ENCODE peak calls at places on chromosomes 2 and 18, in six cellular contexts. One of them, this sample, is unnamed.

GRCh38 chr2:85259101-85259590 is 68.6 kb downstream of the TGOLN2 start:
- DNase-seq in Peyer's patch: no peak
- DNase-seq in putamen: no peak
- DNase-seq in AG04449: peak
- DNase-seq in activated CD8-positive, alpha-beta T cell treated with anti-CD3 and anti-CD28 coated beads, Interleukin-2, amount 10 ng/mL, durations not matched to agents 7 days and 5 days: no peak
- DNase-seq in CD4-positive, alpha-beta T cell: no peak
- DNase-seq in this sample: no peak

GRCh38 chr18:13453714-13454113 is 235.2 kb downstream of the LDLRAD4 start:
- DNase-seq in Peyer's patch: no peak
- DNase-seq in putamen: peak
- DNase-seq in AG04449: no peak
- DNase-seq in activated CD8-positive, alpha-beta T cell treated with anti-CD3 and anti-CD28 coated beads, Interleukin-2, amount 10 ng/mL, durations not matched to agents 7 days and 5 days: no peak
- DNase-seq in CD4-positive, alpha-beta T cell: no peak
- DNase-seq in this sample: no peak

GRCh38 chr2:220194630-220195029 is 567.2 kb downstream of the SLC4A3 start:
- DNase-seq in Peyer's patch: no peak
- DNase-seq in putamen: no peak
- DNase-seq in AG04449: no peak
- DNase-seq in activated CD8-positive, alpha-beta T cell treated with anti-CD3 and anti-CD28 coated beads, Interleukin-2, amount 10 ng/mL, durations not matched to agents 7 days and 5 days: no peak
- DNase-seq in CD4-positive, alpha-beta T cell: no peak
- DNase-seq in this sample: no peak

GRCh38 chr2:117179405-117179804 is 635.1 kb upstream of the DDX18 start:
- DNase-seq in Peyer's patch: no peak
- DNase-seq in putamen: no peak
- DNase-seq in AG04449: no peak
- DNase-seq in activated CD8-positive, alpha-beta T cell treated with anti-CD3 and anti-CD28 coated beads, Interleukin-2, amount 10 ng/mL, durations not matched to agents 7 days and 5 days: no peak
- DNase-seq in CD4-positive, alpha-beta T cell: no peak
- DNase-seq in this sample: no peak

GRCh38 chr18:11666176-11666575 is 22.9 kb upstream of the GNAL start:
- DNase-seq in Peyer's patch: no peak
- DNase-seq in putamen: no peak
- DNase-seq in AG04449: no peak
- DNase-seq in activated CD8-positive, alpha-beta T cell treated with anti-CD3 and anti-CD28 coated beads, Interleukin-2, amount 10 ng/mL, durations not matched to agents 7 days and 5 days: no peak
- DNase-seq in CD4-positive, alpha-beta T cell: no peak
- DNase-seq in this sample: no peak

GRCh38 chr2:223203971-223204370 is 152.0 kb downstream of the KCNE4 start:
- DNase-seq in Peyer's patch: no peak
- DNase-seq in putamen: no peak
- DNase-seq in AG04449: no peak
- DNase-seq in activated CD8-positive, alpha-beta T cell treated with anti-CD3 and anti-CD28 coated beads, Interleukin-2, amount 10 ng/mL, durations not matched to agents 7 days and 5 days: no peak
- DNase-seq in CD4-positive, alpha-beta T cell: no peak
- DNase-seq in this sample: no peak

GRCh38 chr2:30037016-30037415 is 109.8 kb upstream of the YPEL5 start:
- DNase-seq in Peyer's patch: no peak
- DNase-seq in putamen: no peak
- DNase-seq in AG04449: no peak
- DNase-seq in activated CD8-positive, alpha-beta T cell treated with anti-CD3 and anti-CD28 coated beads, Interleukin-2, amount 10 ng/mL, durations not matched to agents 7 days and 5 days: no peak
- DNase-seq in CD4-positive, alpha-beta T cell: no peak
- DNase-seq in this sample: no peak

GRCh38 chr2:185734658-185735057 is 3.9 kb upstream of the FSIP2 start:
- DNase-seq in Peyer's patch: no peak
- DNase-seq in putamen: no peak
- DNase-seq in AG04449: no peak
- DNase-seq in activated CD8-positive, alpha-beta T cell treated with anti-CD3 and anti-CD28 coated beads, Interleukin-2, amount 10 ng/mL, durations not matched to agents 7 days and 5 days: no peak
- DNase-seq in CD4-positive, alpha-beta T cell: no peak
- DNase-seq in this sample: no peak

GRCh38 chr2:239156516-239157265 is 244.1 kb downstream of the HDAC4 start:
- DNase-seq in Peyer's patch: peak
- DNase-seq in putamen: no peak
- DNase-seq in AG04449: no peak
- DNase-seq in activated CD8-positive, alpha-beta T cell treated with anti-CD3 and anti-CD28 coated beads, Interleukin-2, amount 10 ng/mL, durations not matched to agents 7 days and 5 days: no peak
- DNase-seq in CD4-positive, alpha-beta T cell: no peak
- DNase-seq in this sample: no peak

GRCh38 chr2:1632006-1632348 is 112.3 kb downstream of the PXDN start:
- DNase-seq in Peyer's patch: no peak
- DNase-seq in putamen: no peak
- DNase-seq in AG04449: peak
- DNase-seq in activated CD8-positive, alpha-beta T cell treated with anti-CD3 and anti-CD28 coated beads, Interleukin-2, amount 10 ng/mL, durations not matched to agents 7 days and 5 days: no peak
- DNase-seq in CD4-positive, alpha-beta T cell: no peak
- DNase-seq in this sample: no peak

GRCh38 chr2:120923426-120923825 is 187.8 kb downstream of the GLI2 start:
- DNase-seq in Peyer's patch: no peak
- DNase-seq in putamen: no peak
- DNase-seq in AG04449: no peak
- DNase-seq in activated CD8-positive, alpha-beta T cell treated with anti-CD3 and anti-CD28 coated beads, Interleukin-2, amount 10 ng/mL, durations not matched to agents 7 days and 5 days: no peak
- DNase-seq in CD4-positive, alpha-beta T cell: no peak
- DNase-seq in this sample: no peak

GRCh38 chr2:1775511-1776035 is 31.3 kb upstream of the PXDN start:
- DNase-seq in Peyer's patch: no peak
- DNase-seq in putamen: no peak
- DNase-seq in AG04449: no peak
- DNase-seq in activated CD8-positive, alpha-beta T cell treated with anti-CD3 and anti-CD28 coated beads, Interleukin-2, amount 10 ng/mL, durations not matched to agents 7 days and 5 days: no peak
- DNase-seq in CD4-positive, alpha-beta T cell: no peak
- DNase-seq in this sample: no peak

GRCh38 chr2:27223416-27223815 is 6.2 kb downstream of the CAD start:
- DNase-seq in Peyer's patch: no peak
- DNase-seq in putamen: no peak
- DNase-seq in AG04449: no peak
- DNase-seq in activated CD8-positive, alpha-beta T cell treated with anti-CD3 and anti-CD28 coated beads, Interleukin-2, amount 10 ng/mL, durations not matched to agents 7 days and 5 days: no peak
- DNase-seq in CD4-positive, alpha-beta T cell: no peak
- DNase-seq in this sample: no peak

GRCh38 chr2:77008925-77009706 is 513.1 kb downstream of the LRRTM4 start:
- DNase-seq in Peyer's patch: no peak
- DNase-seq in putamen: no peak
- DNase-seq in AG04449: no peak
- DNase-seq in activated CD8-positive, alpha-beta T cell treated with anti-CD3 and anti-CD28 coated beads, Interleukin-2, amount 10 ng/mL, durations not matched to agents 7 days and 5 days: no peak
- DNase-seq in CD4-positive, alpha-beta T cell: no peak
- DNase-seq in this sample: no peak

GRCh38 chr2:207688597-207688996 is 22.8 kb upstream of the CCNYL1 start:
- DNase-seq in Peyer's patch: no peak
- DNase-seq in putamen: no peak
- DNase-seq in AG04449: no peak
- DNase-seq in activated CD8-positive, alpha-beta T cell treated with anti-CD3 and anti-CD28 coated beads, Interleukin-2, amount 10 ng/mL, durations not matched to agents 7 days and 5 days: no peak
- DNase-seq in CD4-positive, alpha-beta T cell: no peak
- DNase-seq in this sample: no peak

GRCh38 chr2:9113916-9114315 is 92.7 kb upstream of the ASAP2 start:
- DNase-seq in Peyer's patch: no peak
- DNase-seq in putamen: no peak
- DNase-seq in AG04449: no peak
- DNase-seq in activated CD8-positive, alpha-beta T cell treated with anti-CD3 and anti-CD28 coated beads, Interleukin-2, amount 10 ng/mL, durations not matched to agents 7 days and 5 days: no peak
- DNase-seq in CD4-positive, alpha-beta T cell: no peak
- DNase-seq in this sample: no peak

GRCh38 chr18:80004600-80005342 is 16.4 kb upstream of the TXNL4A start:
- DNase-seq in Peyer's patch: no peak
- DNase-seq in putamen: no peak
- DNase-seq in AG04449: no peak
- DNase-seq in activated CD8-positive, alpha-beta T cell treated with anti-CD3 and anti-CD28 coated beads, Interleukin-2, amount 10 ng/mL, durations not matched to agents 7 days and 5 days: no peak
- DNase-seq in CD4-positive, alpha-beta T cell: no peak
- DNase-seq in this sample: no peak

GRCh38 chr2:216015722-216016464 is 2.5 kb upstream of the MREG start:
- DNase-seq in Peyer's patch: peak
- DNase-seq in putamen: no peak
- DNase-seq in AG04449: no peak
- DNase-seq in activated CD8-positive, alpha-beta T cell treated with anti-CD3 and anti-CD28 coated beads, Interleukin-2, amount 10 ng/mL, durations not matched to agents 7 days and 5 days: peak
- DNase-seq in CD4-positive, alpha-beta T cell: no peak
- DNase-seq in this sample: no peak

GRCh38 chr2:230910546-230911135 is 14.4 kb downstream of the GPR55 start:
- DNase-seq in Peyer's patch: peak
- DNase-seq in putamen: no peak
- DNase-seq in AG04449: no peak
- DNase-seq in activated CD8-positive, alpha-beta T cell treated with anti-CD3 and anti-CD28 coated beads, Interleukin-2, amount 10 ng/mL, durations not matched to agents 7 days and 5 days: no peak
- DNase-seq in CD4-positive, alpha-beta T cell: no peak
- DNase-seq in this sample: no peak

GRCh38 chr18:801137-801536 is 10.9 kb downstream of the YES1 start:
- DNase-seq in Peyer's patch: no peak
- DNase-seq in putamen: no peak
- DNase-seq in AG04449: no peak
- DNase-seq in activated CD8-positive, alpha-beta T cell treated with anti-CD3 and anti-CD28 coated beads, Interleukin-2, amount 10 ng/mL, durations not matched to agents 7 days and 5 days: no peak
- DNase-seq in CD4-positive, alpha-beta T cell: no peak
- DNase-seq in this sample: no peak

GRCh38 chr2:20556756-20557155 is 94.1 kb downstream of the HS1BP3 start:
- DNase-seq in Peyer's patch: no peak
- DNase-seq in putamen: no peak
- DNase-seq in AG04449: no peak
- DNase-seq in activated CD8-positive, alpha-beta T cell treated with anti-CD3 and anti-CD28 coated beads, Interleukin-2, amount 10 ng/mL, durations not matched to agents 7 days and 5 days: no peak
- DNase-seq in CD4-positive, alpha-beta T cell: no peak
- DNase-seq in this sample: no peak

GRCh38 chr2:111930875-111931274 is 32.5 kb downstream of the MERTK start:
- DNase-seq in Peyer's patch: no peak
- DNase-seq in putamen: peak
- DNase-seq in AG04449: no peak
- DNase-seq in activated CD8-positive, alpha-beta T cell treated with anti-CD3 and anti-CD28 coated beads, Interleukin-2, amount 10 ng/mL, durations not matched to agents 7 days and 5 days: no peak
- DNase-seq in CD4-positive, alpha-beta T cell: no peak
- DNase-seq in this sample: peak

GRCh38 chr2:39499336-39499735 is 62.3 kb upstream of the MAP4K3 start:
- DNase-seq in Peyer's patch: no peak
- DNase-seq in putamen: no peak
- DNase-seq in AG04449: no peak
- DNase-seq in activated CD8-positive, alpha-beta T cell treated with anti-CD3 and anti-CD28 coated beads, Interleukin-2, amount 10 ng/mL, durations not matched to agents 7 days and 5 days: no peak
- DNase-seq in CD4-positive, alpha-beta T cell: no peak
- DNase-seq in this sample: no peak

GRCh38 chr2:215772003-215772402 is 241.3 kb downstream of the MREG start:
- DNase-seq in Peyer's patch: no peak
- DNase-seq in putamen: no peak
- DNase-seq in AG04449: no peak
- DNase-seq in activated CD8-positive, alpha-beta T cell treated with anti-CD3 and anti-CD28 coated beads, Interleukin-2, amount 10 ng/mL, durations not matched to agents 7 days and 5 days: no peak
- DNase-seq in CD4-positive, alpha-beta T cell: no peak
- DNase-seq in this sample: no peak

GRCh38 chr2:172710584-172711024 is 25.0 kb upstream of the RAPGEF4 start:
- DNase-seq in Peyer's patch: peak
- DNase-seq in putamen: peak
- DNase-seq in AG04449: peak
- DNase-seq in activated CD8-positive, alpha-beta T cell treated with anti-CD3 and anti-CD28 coated beads, Interleukin-2, amount 10 ng/mL, durations not matched to agents 7 days and 5 days: peak
- DNase-seq in CD4-positive, alpha-beta T cell: peak
- DNase-seq in this sample: peak

GRCh38 chr2:162787616-162788015 is 51.0 kb downstream of the KCNH7 start:
- DNase-seq in Peyer's patch: no peak
- DNase-seq in putamen: no peak
- DNase-seq in AG04449: no peak
- DNase-seq in activated CD8-positive, alpha-beta T cell treated with anti-CD3 and anti-CD28 coated beads, Interleukin-2, amount 10 ng/mL, durations not matched to agents 7 days and 5 days: no peak
- DNase-seq in CD4-positive, alpha-beta T cell: no peak
- DNase-seq in this sample: no peak

GRCh38 chr2:30866974-30867373 is 59.7 kb upstream of the CAPN13 start:
- DNase-seq in Peyer's patch: no peak
- DNase-seq in putamen: no peak
- DNase-seq in AG04449: no peak
- DNase-seq in activated CD8-positive, alpha-beta T cell treated with anti-CD3 and anti-CD28 coated beads, Interleukin-2, amount 10 ng/mL, durations not matched to agents 7 days and 5 days: no peak
- DNase-seq in CD4-positive, alpha-beta T cell: no peak
- DNase-seq in this sample: no peak

GRCh38 chr2:160566717-160567116 is 73.1 kb upstream of the RBMS1 start:
- DNase-seq in Peyer's patch: no peak
- DNase-seq in putamen: no peak
- DNase-seq in AG04449: no peak
- DNase-seq in activated CD8-positive, alpha-beta T cell treated with anti-CD3 and anti-CD28 coated beads, Interleukin-2, amount 10 ng/mL, durations not matched to agents 7 days and 5 days: no peak
- DNase-seq in CD4-positive, alpha-beta T cell: no peak
- DNase-seq in this sample: no peak

GRCh38 chr2:33214436-33214835 is 262.0 kb upstream of the RASGRP3 start:
- DNase-seq in Peyer's patch: no peak
- DNase-seq in putamen: no peak
- DNase-seq in AG04449: no peak
- DNase-seq in activated CD8-positive, alpha-beta T cell treated with anti-CD3 and anti-CD28 coated beads, Interleukin-2, amount 10 ng/mL, durations not matched to agents 7 days and 5 days: no peak
- DNase-seq in CD4-positive, alpha-beta T cell: no peak
- DNase-seq in this sample: no peak

GRCh38 chr2:98020992-98021713 is 25.4 kb upstream of the TMEM131 start:
- DNase-seq in Peyer's patch: no peak
- DNase-seq in putamen: no peak
- DNase-seq in AG04449: no peak
- DNase-seq in activated CD8-positive, alpha-beta T cell treated with anti-CD3 and anti-CD28 coated beads, Interleukin-2, amount 10 ng/mL, durations not matched to agents 7 days and 5 days: no peak
- DNase-seq in CD4-positive, alpha-beta T cell: no peak
- DNase-seq in this sample: no peak

This sample was measured in globus pallidus.